ENCODE peak calls at places on chromosome 5, in eight cellular contexts. X is MCF 10A, I is AG04450, P is GM12865, S is Calu3, O is progenitor cell of endocrine pancreas, D is right lobe of liver, B is lower leg skin. Z is an unnamed sample.

GRCh38 chr5:96247097-96247675 is 185.9 kb downstream of the PCSK1 start:
- DNase-seq in X (no peak), I (no peak), P (no peak), S (no peak), O (no peak), D (peak), B (no peak), Z (no peak)

GRCh38 chr5:176611435-176611834 is 1.5 kb upstream of the GPRIN1 start:
- DNase-seq in X (peak), I (peak), P (peak), S (peak), O (peak), D (peak), B (peak), Z (peak)

GRCh38 chr5:33501899-33502298 is 61.1 kb downstream of the TARS1 start:
- DNase-seq in X (no peak), I (no peak), P (no peak), S (no peak), O (no peak), D (no peak), B (no peak), Z (no peak)

GRCh38 chr5:55407059-55407684 is 99.4 kb downstream of the MTREX start:
- DNase-seq in X (peak), I (peak), P (peak), S (peak), O (no peak), D (no peak), B (no peak), Z (peak)

GRCh38 chr5:158677490-158677838 is 422.3 kb downstream of the EBF1 start:
- DNase-seq in X (no peak), I (no peak), P (no peak), S (no peak), O (no peak), D (no peak), B (no peak), Z (no peak)

GRCh38 chr5:10704949-10705621 is 55.9 kb downstream of the DAP start:
- DNase-seq in X (peak), I (peak), P (peak), S (peak), O (no peak), D (no peak), B (no peak), Z (peak)

GRCh38 chr5:58855851-58856739 is 273.2 kb downstream of the RAB3C start:
- DNase-seq in X (no peak), I (no peak), P (no peak), S (no peak), O (no peak), D (no peak), B (no peak), Z (no peak)

GRCh38 chr5:136802382-136802781 is 437.0 kb upstream of the TRPC7 start:
- DNase-seq in X (peak), I (no peak), P (no peak), S (peak), O (no peak), D (no peak), B (no peak), Z (no peak)

GRCh38 chr5:859798-860296 is 9.1 kb upstream of the ZDHHC11 start:
- DNase-seq in X (no peak), I (no peak), P (no peak), S (no peak), O (no peak), D (no peak), B (no peak), Z (no peak)

GRCh38 chr5:57887851-57888621 is 405.4 kb upstream of the ACTBL2 start:
- DNase-seq in X (peak), I (peak), P (peak), S (peak), O (peak), D (no peak), B (no peak), Z (no peak)

GRCh38 chr5:131224387-131225191 is 39.3 kb upstream of the CDC42SE2 start:
- DNase-seq in X (no peak), I (no peak), P (peak), S (no peak), O (no peak), D (peak), B (no peak), Z (peak)

GRCh38 chr5:15383469-15383868 is 116.5 kb upstream of the FBXL7 start:
- DNase-seq in X (peak), I (no peak), P (no peak), S (no peak), O (no peak), D (no peak), B (no peak), Z (no peak)

GRCh38 chr5:26003966-26004365 is 1034.4 kb downstream of the CDH9 start:
- DNase-seq in X (peak), I (no peak), P (no peak), S (no peak), O (no peak), D (no peak), B (no peak), Z (no peak)

GRCh38 chr5:52684056-52684455 is 103.7 kb upstream of the ITGA1 start:
- DNase-seq in X (no peak), I (no peak), P (no peak), S (no peak), O (no peak), D (no peak), B (no peak), Z (no peak)

GRCh38 chr5:78509884-78510769 is 138.4 kb downstream of the LHFPL2 start:
- DNase-seq in X (no peak), I (no peak), P (peak), S (peak), O (peak), D (peak), B (peak), Z (peak)

GRCh38 chr5:149656576-149657182 is 73.4 kb upstream of the PPARGC1B start:
- DNase-seq in X (peak), I (no peak), P (peak), S (peak), O (peak), D (peak), B (no peak), Z (peak)

GRCh38 chr5:56981906-56982305 is 30.0 kb upstream of the MIER3 start:
- DNase-seq in X (no peak), I (no peak), P (no peak), S (no peak), O (no peak), D (no peak), B (no peak), Z (no peak)

GRCh38 chr5:178234753-178235599 is 2.4 kb upstream of the PHYKPL start:
- DNase-seq in X (peak), I (no peak), P (peak), S (peak), O (peak), D (peak), B (peak), Z (peak)

GRCh38 chr5:28780083-28780692 is 1741.8 kb upstream of the CDH9 start:
- DNase-seq in X (no peak), I (no peak), P (no peak), S (no peak), O (no peak), D (no peak), B (no peak), Z (no peak)

DNA sequence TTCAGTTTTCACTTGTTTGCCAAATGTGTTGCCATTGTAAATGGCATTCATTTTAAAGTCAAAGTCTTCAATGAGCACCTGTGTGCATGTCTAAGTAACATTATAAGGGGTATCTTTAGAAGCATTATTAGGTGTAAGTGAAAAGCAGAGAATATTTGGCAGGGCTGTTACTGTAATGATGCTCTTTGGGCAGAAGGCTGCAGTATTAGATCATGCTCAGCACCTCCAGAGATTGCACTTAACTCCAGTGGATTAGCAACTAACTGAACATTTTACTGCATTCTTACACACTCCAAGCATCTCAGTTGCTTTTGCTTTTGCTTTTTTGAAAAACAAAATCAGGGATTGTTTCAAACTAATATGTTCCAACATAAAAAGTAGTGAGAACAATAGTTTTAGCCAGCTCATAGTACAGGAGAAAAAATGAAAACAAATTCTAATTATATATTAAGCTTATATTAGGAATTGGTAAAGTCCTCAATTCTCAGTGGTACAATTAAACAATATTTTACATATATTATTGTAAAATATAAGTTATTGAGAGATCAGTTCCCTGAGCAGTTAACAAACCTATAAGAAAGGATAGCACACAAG is 1740.9 kb upstream of the CDH9 start:
- DNase-seq in X (peak), I (no peak), P (no peak), S (no peak), O (no peak), D (no peak), B (no peak), Z (no peak)
- TF ChIP-seq CTCF in X (peak), I (no peak), P (no peak), S (no peak), O (peak), D (no peak), B (no peak), Z (no peak)

GRCh38 chr5:141434006-141434405 is 3.7 kb downstream of the PCDHGA12 start:
- DNase-seq in X (no peak), I (no peak), P (no peak), S (no peak), O (no peak), D (no peak), B (no peak), Z (no peak)

GRCh38 chr5:141441571-141442170 is 11.4 kb downstream of the PCDHGA12 start:
- DNase-seq in X (no peak), I (no peak), P (no peak), S (no peak), O (no peak), D (no peak), B (no peak), Z (no peak)

GRCh38 chr5:141437208-141437607 is 6.9 kb downstream of the PCDHGA12 start:
- DNase-seq in X (no peak), I (no peak), P (no peak), S (no peak), O (no peak), D (no peak), B (no peak), Z (no peak)

DNA sequence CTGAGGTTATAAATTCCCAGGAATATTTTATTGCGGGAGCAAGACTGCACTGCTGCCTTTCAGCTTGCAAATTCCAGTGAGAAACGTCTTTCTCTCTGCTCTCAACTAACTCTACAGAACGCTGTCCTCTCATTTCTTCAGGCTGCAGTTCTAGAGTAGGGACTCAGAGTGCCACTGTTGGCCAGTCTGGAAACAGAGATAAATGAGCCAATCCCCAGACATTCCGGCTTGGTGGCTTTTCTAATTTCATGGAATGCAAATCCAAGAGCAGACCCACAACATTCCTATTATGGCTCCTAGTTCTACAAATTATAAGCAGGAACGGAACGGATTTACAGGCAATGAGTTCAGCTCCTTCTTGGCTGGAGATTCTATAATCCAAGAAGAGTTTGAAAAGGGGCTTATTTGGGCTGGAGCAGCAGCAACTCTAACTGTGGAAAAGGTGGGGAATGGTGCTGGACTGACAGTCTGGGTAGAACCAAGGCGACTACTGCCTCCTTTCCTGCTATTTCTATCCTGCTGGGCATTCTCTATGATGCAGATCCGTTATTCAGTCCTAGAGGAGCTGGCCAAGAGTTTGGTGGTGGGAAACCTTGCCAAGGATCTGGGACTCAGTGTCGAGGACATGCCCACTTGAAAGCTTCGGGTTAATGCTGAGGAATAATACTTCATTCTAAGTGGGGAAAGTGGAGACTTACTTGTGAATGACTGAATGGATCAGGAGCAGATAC is 9.3 kb downstream of the PCDHGA12 start:
- DNase-seq in X (no peak), I (no peak), P (no peak), S (no peak), O (no peak), D (no peak), B (no peak), Z (no peak)
- TF ChIP-seq CTCF in X (no peak), I (no peak), P (no peak), S (no peak), O (no peak), D (no peak), B (no peak), Z (no peak)

GRCh38 chr5:142782976-142783539 is 12.9 kb downstream of the ARHGAP26 start:
- DNase-seq in X (no peak), I (no peak), P (no peak), S (no peak), O (no peak), D (no peak), B (peak), Z (no peak)
- TF ChIP-seq CTCF in X (no peak), I (no peak), P (no peak), S (no peak), O (no peak), D (no peak), B (no peak), Z (no peak)

DNA sequence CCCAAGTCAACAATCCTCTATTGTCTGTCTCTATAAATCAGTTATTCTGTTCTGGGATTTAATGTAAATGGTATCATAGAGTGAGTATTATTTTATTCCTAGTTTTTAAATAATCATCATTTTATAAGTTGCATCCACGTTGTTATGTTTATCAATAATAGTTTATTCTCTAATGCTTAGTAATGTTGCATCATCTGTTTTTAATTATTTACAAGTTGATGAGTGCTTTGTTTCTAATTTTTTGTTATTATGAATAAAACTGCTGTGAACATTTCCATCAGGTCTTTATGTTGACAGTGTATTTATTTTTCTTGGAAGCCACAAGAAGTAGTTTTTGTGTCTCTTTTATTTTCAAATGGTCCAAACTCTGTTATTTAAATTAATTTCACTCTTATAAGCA is 1201.2 kb upstream of the CDH6 start:
- DNase-seq in X (no peak), I (no peak), P (no peak), S (no peak), O (no peak), D (no peak), B (no peak), Z (no peak)
- TF ChIP-seq CTCF in X (no peak), I (no peak), P (no peak), S (no peak), O (no peak), D (no peak), B (no peak), Z (no peak)

GRCh38 chr5:165029471-165029870 is 1524.1 kb downstream of the MAT2B start:
- DNase-seq in X (peak), I (no peak), P (peak), S (peak), O (no peak), D (no peak), B (no peak), Z (peak)
- TF ChIP-seq CTCF in X (peak), I (peak), P (peak), S (no peak), O (peak), D (no peak), B (no peak), Z (no peak)

GRCh38 chr5:39716532-39716971 is 291.8 kb upstream of the DAB2 start:
- DNase-seq in X (peak), I (no peak), P (peak), S (peak), O (peak), D (peak), B (no peak), Z (peak)
- TF ChIP-seq CTCF in X (peak), I (peak), P (peak), S (no peak), O (peak), D (peak), B (no peak), Z (peak)

DNA sequence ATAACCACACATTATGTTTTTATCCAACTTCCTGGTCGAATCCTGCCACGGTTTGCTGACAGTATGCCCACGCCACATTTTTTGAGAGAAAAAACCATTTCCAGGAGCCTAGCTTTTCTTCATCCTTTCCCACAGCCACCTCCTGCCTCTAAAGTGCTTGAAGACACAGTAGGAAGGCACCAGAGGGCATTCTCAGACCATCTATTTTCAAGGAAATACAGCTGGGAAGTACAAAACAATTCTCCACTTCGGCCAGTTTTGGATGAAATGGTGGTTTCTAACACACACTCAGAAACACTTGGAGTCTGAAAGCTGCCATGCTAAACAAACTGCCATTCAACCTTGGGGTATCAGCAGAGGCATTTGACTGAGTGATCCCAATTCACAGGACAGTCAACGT is 86.3 kb upstream of the RPS23 start:
- DNase-seq in X (peak), I (no peak), P (no peak), S (peak), O (no peak), D (no peak), B (no peak), Z (no peak)
- TF ChIP-seq CTCF in X (peak), I (peak), P (no peak), S (peak), O (peak), D (peak), B (no peak), Z (no peak)

Z was measured in activated CD8-positive, alpha-beta T cell treated with anti-CD3 and anti-CD28 coated beads for 36 hours.